ENCODE peak calls at places on chromosomes 7 and 10, in six cellular contexts. M is GM23248; T is AG04450; A is tibial artery; Q is fibroblast of pulmonary artery; P is effector memory CD4-positive, alpha-beta T cell. H is an unnamed sample.

GRCh38 chr10:113473851-113474250 is 79.0 kb upstream of the HABP2 start:
- DNase-seq in M (peak), P (no peak), T (no peak), A (no peak), Q (no peak), H (peak)

GRCh38 chr7:64879800-64880199 is 23.3 kb upstream of the ZNF273 start:
- DNase-seq in A (no peak), P (no peak), M (no peak), T (no peak), Q (no peak), H (no peak)

GRCh38 chr7:35003679-35004278 is 33.5 kb downstream of the DPY19L1 start:
- DNase-seq in A (no peak), P (no peak), M (peak), T (peak), Q (peak), H (peak)

GRCh38 chr10:79186742-79187544 is 118.2 kb downstream of the ZMIZ1 start:
- DNase-seq in P (no peak), T (no peak), Q (no peak), A (no peak), M (no peak), H (no peak)

GRCh38 chr10:19843487-19843886 is 27.3 kb downstream of the PLXDC2 start:
- DNase-seq in Q (peak), A (no peak), P (no peak), T (peak), M (peak), H (peak)

GRCh38 chr7:876972-877311 is 588 bp downstream of the GET4 start:
- DNase-seq in T (no peak), M (peak), A (peak), P (no peak), Q (no peak), H (no peak)

GRCh38 chr10:104076743-104077160 is 8.9 kb downstream of the COL17A1 start:
- DNase-seq in T (no peak), P (no peak), M (peak), A (peak), Q (peak), H (peak)

GRCh38 chr10:80414126-80414898 is 6.0 kb downstream of the PRXL2A start:
- DNase-seq in M (no peak), Q (peak), A (no peak), T (peak), P (no peak), H (no peak)

DNA sequence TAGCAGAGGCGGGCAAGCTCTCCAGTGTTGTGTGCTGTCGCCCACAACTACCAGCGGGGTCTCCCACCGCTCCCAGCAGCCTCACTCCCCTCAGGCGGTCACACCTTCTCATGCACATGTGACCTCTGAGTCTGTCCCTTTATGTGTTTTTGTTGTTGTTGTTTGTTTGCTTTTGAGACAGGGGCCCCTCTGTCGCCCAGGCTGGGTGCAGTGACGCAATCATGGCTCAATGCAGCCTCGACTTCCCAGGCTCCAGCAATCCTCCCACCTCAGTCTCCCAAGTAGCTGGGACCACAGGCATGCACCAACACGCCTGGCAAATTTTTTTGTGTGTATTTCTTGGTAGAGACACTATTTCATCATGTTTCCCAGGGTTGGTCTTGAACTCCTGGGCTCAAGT is 1.5 kb downstream of the CPSF4 start:
- DNase-seq in P (no peak), M (peak), A (no peak), T (no peak), Q (peak), H (no peak)
- H3K4me3 ChIP-seq in P (peak), M (peak), A (peak), T (peak), Q (peak), H (peak)

GRCh38 chr10:26697163-26697921 is at the start of gene PDSS1:
- DNase-seq in T (no peak), Q (peak), P (peak), A (peak), M (peak), H (no peak)

GRCh38 chr10:26698909-26699308 is 1.4 kb downstream of the PDSS1 start:
- DNase-seq in A (no peak), Q (no peak), P (no peak), T (no peak), M (no peak), H (no peak)

GRCh38 chr10:26699631-26700030 is 2.1 kb downstream of the PDSS1 start:
- DNase-seq in P (no peak), M (no peak), A (no peak), T (no peak), Q (no peak), H (no peak)

GRCh38 chr10:26697922-26698608 is 564 bp downstream of the PDSS1 start:
- DNase-seq in A (no peak), P (no peak), T (no peak), Q (no peak), M (peak), H (no peak)

DNA sequence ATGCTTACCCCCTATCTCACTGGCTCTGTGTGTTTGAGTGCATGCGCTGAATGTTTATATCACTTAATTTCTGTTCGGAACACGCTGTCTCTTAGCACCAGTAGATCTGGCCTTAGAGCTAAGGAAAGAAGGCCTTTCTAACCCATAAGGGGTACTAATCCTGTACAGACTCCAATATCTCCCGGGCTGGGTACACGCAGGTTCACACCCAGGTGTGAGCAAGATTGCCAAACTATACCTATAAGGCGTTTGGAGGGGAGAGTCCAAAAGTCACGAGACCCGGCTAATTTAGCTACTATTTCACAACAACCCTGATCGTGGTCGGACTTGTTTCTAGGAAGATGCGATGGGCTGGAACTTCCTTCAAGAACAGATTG is 727 bp upstream of the PDSS1 start:
- DNase-seq in P (no peak), M (no peak), A (no peak), T (no peak), Q (peak), H (no peak)
- H3K4me3 ChIP-seq in P (peak), M (peak), A (peak), T (peak), Q (peak), H (peak)

DNA sequence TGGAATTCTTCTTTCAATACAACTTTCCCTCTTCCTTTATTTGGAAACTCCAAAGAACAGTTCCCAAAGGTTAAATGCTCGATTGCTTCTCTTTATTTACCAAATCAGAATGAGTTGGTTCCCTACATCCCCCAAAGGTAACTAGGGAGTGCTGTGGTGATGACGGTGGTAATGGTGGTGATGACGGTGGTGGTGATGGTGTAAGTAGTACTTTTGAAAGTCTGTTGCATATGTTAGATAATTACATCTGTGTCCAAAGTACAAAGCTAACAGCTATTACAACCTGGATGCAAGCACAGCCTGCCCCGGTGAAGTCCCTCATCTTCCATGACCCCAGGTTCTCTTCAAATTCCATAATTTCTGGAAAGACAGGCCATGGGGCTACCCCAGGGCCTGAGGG is 115.1 kb downstream of the TNS3 start:
- DNase-seq in M (no peak), P (no peak), Q (no peak), T (no peak), A (no peak), H (no peak)
- H3K4me3 ChIP-seq in M (no peak), P (no peak), Q (no peak), T (no peak), A (no peak), H (no peak)

DNA sequence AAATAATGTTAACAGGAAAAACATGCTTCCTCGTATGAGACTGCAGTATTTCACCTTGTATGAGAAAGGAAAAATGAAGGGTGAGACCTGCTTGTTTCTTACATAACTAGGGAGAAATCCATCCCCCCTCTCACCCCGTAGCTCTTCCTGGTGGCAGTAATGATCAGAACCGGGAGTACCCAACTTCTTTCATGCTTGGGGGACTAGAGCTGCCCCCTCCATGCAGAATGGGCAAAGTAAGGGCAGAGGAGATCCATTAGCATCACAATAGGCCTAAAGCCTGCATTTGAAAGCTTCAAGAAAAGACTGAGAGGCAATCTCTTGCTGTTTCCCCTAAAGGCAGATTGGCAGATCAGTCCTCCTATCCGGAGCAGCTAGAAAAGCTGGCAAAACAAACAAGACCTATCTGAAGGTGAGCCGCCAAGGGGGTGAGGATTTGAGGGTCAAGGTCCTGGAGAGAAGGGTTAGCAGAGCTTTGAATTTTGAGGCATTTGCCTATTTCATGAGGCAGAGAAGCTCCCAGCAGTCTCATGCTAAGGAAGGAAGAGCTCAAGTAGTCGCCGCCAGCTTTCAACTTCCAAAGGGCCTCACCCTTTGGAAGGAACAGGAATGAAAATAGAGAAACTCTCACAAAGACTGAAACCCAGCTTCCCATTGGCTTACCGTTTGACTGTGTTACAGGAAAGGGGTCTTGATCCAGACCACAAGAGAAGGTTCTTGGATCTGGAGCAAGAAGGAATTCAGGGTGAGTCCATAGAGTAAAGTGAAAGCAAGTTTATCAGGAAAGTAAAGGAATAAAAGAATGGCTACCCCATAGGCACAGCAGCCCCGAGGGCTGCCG is 36.2 kb downstream of the BAG3 start:
- DNase-seq in Q (peak), T (no peak), P (no peak), M (no peak), A (no peak), H (peak)
- H3K4me3 ChIP-seq in Q (peak), T (peak), P (no peak), M (peak), A (no peak), H (peak)

GRCh38 chr10:5411941-5412276 is 448 bp upstream of the NET1 start:
- DNase-seq in P (no peak), Q (no peak), T (no peak), M (peak), A (no peak), H (no peak)
- H3K4me3 ChIP-seq in P (peak), Q (peak), T (peak), M (peak), A (peak), H (peak)

DNA sequence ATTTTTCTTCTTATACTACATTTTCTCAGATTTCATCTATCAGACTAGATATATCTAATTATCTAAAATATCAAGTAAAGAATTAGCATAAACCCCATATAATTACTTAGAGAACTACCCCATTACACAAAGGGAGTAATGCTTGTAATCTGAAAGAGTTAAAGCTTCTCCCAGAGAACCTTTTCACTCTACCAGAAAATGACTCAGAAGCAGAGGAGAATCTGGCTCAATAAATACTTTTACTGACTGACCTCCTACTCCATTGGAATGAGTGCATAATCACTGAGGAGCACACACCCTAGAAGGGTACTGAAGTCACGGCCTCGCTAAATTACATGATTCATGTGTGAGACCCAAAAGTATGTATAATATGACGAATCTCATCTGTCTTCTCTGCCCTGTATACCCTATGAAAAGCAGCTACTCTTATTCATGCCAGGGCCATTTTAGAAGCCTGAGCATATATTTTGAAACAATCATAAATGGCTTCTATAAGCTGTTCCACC is 32.8 kb downstream of the DNMBP start:
- DNase-seq in Q (peak), T (peak), P (no peak), M (peak), A (peak), H (peak)
- H3K4me3 ChIP-seq in Q (peak), T (peak), P (no peak), M (peak), A (no peak), H (no peak)

DNA sequence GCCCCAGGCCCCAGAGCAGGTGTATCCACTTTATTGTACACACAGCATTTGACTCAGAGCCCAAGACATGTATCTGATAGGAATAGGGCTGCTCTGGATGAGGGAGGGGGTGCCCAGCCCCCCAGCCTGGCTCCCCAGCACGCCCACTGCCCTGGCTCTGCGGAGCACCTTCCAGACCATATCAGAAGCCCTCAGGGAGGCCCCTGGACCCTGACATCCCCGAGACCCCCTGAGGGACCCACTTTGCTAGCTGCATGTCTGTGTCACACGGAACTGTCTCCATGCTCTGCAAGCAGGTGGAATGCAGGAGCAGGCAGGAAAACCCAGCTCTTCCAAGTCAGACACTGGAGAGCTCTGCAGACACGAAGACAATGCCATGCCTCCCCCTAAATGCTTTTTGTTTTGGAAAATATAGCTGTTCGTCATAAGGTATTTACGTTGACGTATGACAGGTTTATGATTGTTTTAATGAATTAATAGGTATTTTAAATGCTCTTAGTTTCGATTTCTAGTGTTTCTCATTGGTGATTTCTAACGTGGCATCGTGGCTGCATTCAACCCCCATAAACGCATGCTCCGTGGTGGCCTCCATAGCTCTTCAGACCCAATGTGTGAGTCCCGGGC is 92.8 kb upstream of the INSIG1 start:
- DNase-seq in Q (no peak), M (no peak), T (no peak), A (no peak), P (no peak), H (no peak)
- H3K4me3 ChIP-seq in Q (no peak), M (peak), T (no peak), A (peak), P (peak), H (no peak)

DNA sequence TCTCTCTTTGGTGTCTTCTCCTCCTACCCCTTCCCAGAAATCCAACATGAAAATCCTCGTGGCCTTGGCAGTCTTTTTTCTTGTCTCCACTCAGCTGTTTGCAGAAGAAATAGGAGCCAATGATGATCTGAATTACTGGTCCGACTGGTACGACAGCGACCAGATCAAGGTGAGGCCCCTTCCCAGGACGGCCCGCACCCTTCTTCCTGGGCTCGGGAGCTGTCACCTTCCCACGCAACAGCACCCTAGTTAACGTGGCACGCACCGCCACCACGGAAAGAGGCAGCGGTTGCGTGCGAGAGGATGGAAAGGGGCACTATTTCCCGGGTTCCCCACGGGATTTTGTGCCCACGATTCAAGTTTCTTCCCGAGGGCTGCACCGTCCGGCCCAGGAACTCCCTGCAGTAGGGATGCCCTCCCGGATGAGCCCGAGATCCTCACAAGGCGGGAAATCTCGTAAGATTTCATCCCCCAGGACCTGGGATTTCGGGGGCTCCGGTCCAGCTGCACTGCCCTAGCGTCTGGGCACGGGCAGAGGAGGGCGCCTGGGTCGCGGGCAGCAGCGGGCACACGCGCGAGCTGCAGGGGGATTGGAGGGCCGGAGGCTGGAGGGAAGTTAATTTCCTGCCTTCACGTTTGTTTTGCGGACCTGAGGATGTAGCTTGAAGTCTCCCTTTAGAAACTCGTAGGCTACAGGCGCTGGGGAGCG is 835 bp downstream of the TAC1 start:
- DNase-seq in A (no peak), P (no peak), T (no peak), Q (no peak), M (no peak), H (no peak)
- H3K4me3 ChIP-seq in A (peak), P (no peak), T (no peak), Q (no peak), M (peak), H (peak)

H was measured in astrocyte of the cerebellum.